ENCODE peak calls at places on chromosomes 2 and 18, in six cellular contexts. C, V, P, Q, A and X are unnamed samples.

GRCh38 chr2:105417789-105418475 is 19.1 kb upstream of the FHL2 start:
- DNase-seq in P (no peak), Q (no peak), A (no peak), C (no peak), V (no peak), X (no peak)

GRCh38 chr2:27296466-27296865 is 11.8 kb downstream of the UCN start:
- DNase-seq in Q (no peak), C (no peak), V (no peak), P (no peak), A (no peak), X (no peak)

GRCh38 chr2:102999958-103000357 is 238.1 kb downstream of the TMEM182 start:
- DNase-seq in A (no peak), P (no peak), Q (no peak), V (no peak), C (no peak), X (no peak)

GRCh38 chr2:23363831-23364230 is 21.1 kb upstream of the KLHL29 start:
- DNase-seq in P (no peak), V (no peak), C (no peak), A (no peak), Q (no peak), X (no peak)

GRCh38 chr2:22487541-22487940 is 897.4 kb upstream of the KLHL29 start:
- DNase-seq in V (no peak), P (no peak), C (no peak), Q (no peak), A (no peak), X (no peak)

GRCh38 chr2:96530474-96531357 is 5.8 kb upstream of the ARID5A start:
- DNase-seq in A (no peak), Q (no peak), C (no peak), V (no peak), P (no peak), X (no peak)

GRCh38 chr18:46570134-46570533 is 86.9 kb downstream of the LOXHD1 start:
- DNase-seq in Q (no peak), P (no peak), V (no peak), C (no peak), A (no peak), X (no peak)

GRCh38 chr2:163462993-163463392 is 272.8 kb downstream of the FIGN start:
- DNase-seq in A (no peak), V (no peak), P (no peak), Q (no peak), C (no peak), X (no peak)

GRCh38 chr2:130834091-130834922 is 2.4 kb upstream of the ARHGEF4 start:
- DNase-seq in C (no peak), A (no peak), P (no peak), V (no peak), Q (no peak), X (no peak)

GRCh38 chr2:240386321-240386720 is 49.1 kb upstream of the GPC1 start:
- DNase-seq in V (no peak), Q (no peak), C (no peak), A (no peak), P (no peak), X (no peak)

GRCh38 chr18:63604791-63605567 is 17.8 kb downstream of the SERPINB13 start:
- DNase-seq in Q (no peak), V (no peak), P (no peak), A (no peak), C (peak; percentile 16), X (no peak)

GRCh38 chr2:67896131-67896865 is 166.5 kb downstream of the C1D start:
- DNase-seq in Q (no peak), P (no peak), A (no peak), C (no peak), V (no peak), X (no peak)

GRCh38 chr2:45007961-45008295 is 1.3 kb downstream of the SIX2 start:
- DNase-seq in V (no peak), Q (no peak), P (no peak), A (no peak), C (no peak), X (no peak)

GRCh38 chr2:204860249-204860648 is 315.0 kb downstream of the PARD3B start:
- DNase-seq in C (no peak), P (no peak), A (no peak), Q (peak; percentile 38), V (peak; percentile 17), X (peak; percentile 6)

GRCh38 chr18:48952287-48953095 is 1.7 kb upstream of the SMAD7 start:
- DNase-seq in A (peak; percentile 37), V (peak; percentile 83), Q (peak; percentile 85), C (peak; percentile 52), P (peak; percentile 65), X (no peak)

GRCh38 chr2:178761759-178762371 is 45.4 kb downstream of the TTN start:
- DNase-seq in Q (no peak), V (peak; percentile 35), P (peak; percentile 25), C (peak; percentile 37), A (no peak), X (no peak)